ENCODE peak calls at places on chromosomes 13 and 19, in eight cellular contexts. V is activated CD4-positive, alpha-beta T cell treated with anti-CD3 and anti-CD28 coated beads, Interleukin-2, amount 50 U/mL, for 1 hour; G is RPMI8226; Y is T-helper 2 cell; O is islet precursor cell; A is CD8-positive, alpha-beta T cell; J is uterus; P is ELR. L is an unnamed sample.

GRCh38 chr13:100789968-100790367 is 115.4 kb upstream of the TMTC4 start:
- DNase-seq in O (no peak), G (peak), P (peak), V (no peak), J (no peak), Y (no peak), A (no peak), L (no peak)

GRCh38 chr13:33838567-33839131 is 20.7 kb downstream of the RFC3 start:
- DNase-seq in J (no peak), O (no peak), P (no peak), G (no peak), V (no peak), Y (no peak), A (no peak), L (no peak)

GRCh38 chr13:76879211-76879875 is 6.9 kb downstream of the KCTD12 start:
- DNase-seq in G (peak), A (no peak), P (peak), V (peak), Y (peak), J (peak), O (no peak), L (no peak)

GRCh38 chr13:44685641-44686040 is 109.5 kb upstream of the TSC22D1 start:
- DNase-seq in J (no peak), Y (no peak), G (no peak), P (peak), O (no peak), V (no peak), A (no peak), L (no peak)

GRCh38 chr19:29942404-29943261 is 594 bp downstream of the URI1 start:
- DNase-seq in A (peak), G (peak), O (peak), Y (peak), V (peak), J (peak), P (peak), L (peak)

GRCh38 chr13:98454389-98454881 is 122.5 kb downstream of the STK24 start:
- DNase-seq in A (no peak), V (no peak), P (peak), G (no peak), O (no peak), Y (no peak), J (no peak), L (peak)

GRCh38 chr13:39910833-39911232 is 255.4 kb downstream of the COG6 start:
- DNase-seq in J (no peak), V (no peak), G (no peak), Y (no peak), A (no peak), O (no peak), P (no peak), L (no peak)

GRCh38 chr19:3285647-3286176 is 61.3 kb downstream of the CELF5 start:
- DNase-seq in P (no peak), G (no peak), J (no peak), V (peak), Y (peak), O (no peak), A (peak), L (no peak)

GRCh38 chr19:33674575-33675367 is 53.0 kb downstream of the CHST8 start:
- DNase-seq in Y (no peak), P (no peak), O (peak), A (no peak), G (no peak), J (no peak), V (no peak), L (no peak)

GRCh38 chr19:280541-281007 is 10.6 kb downstream of the PLPP2 start:
- DNase-seq in Y (no peak), G (peak), P (no peak), A (no peak), O (peak), V (no peak), J (no peak), L (no peak)

GRCh38 chr19:29098863-29099481 is 114.0 kb downstream of the UQCRFS1 start:
- DNase-seq in V (no peak), G (no peak), J (peak), Y (no peak), O (no peak), A (no peak), P (peak), L (no peak)

GRCh38 chr19:3801412-3802096 is 15.4 kb upstream of the MATK start:
- DNase-seq in P (no peak), V (peak), Y (peak), A (peak), J (no peak), O (no peak), G (peak), L (no peak)

GRCh38 chr13:49098771-49099512 is 121.2 kb upstream of the MLNR start:
- DNase-seq in P (no peak), O (no peak), G (peak), Y (no peak), V (no peak), J (no peak), A (no peak), L (no peak)

GRCh38 chr13:31468114-31468902 is 268.5 kb downstream of the B3GLCT start:
- DNase-seq in A (no peak), O (no peak), G (no peak), J (no peak), V (no peak), Y (no peak), P (no peak), L (no peak)

GRCh38 chr19:6032827-6033226 is 54.9 kb upstream of the RANBP3 start:
- DNase-seq in P (no peak), J (no peak), A (no peak), Y (no peak), G (no peak), V (no peak), O (no peak), L (no peak)

GRCh38 chr19:35212241-35212640 is 16.3 kb downstream of the FAM187B start:
- DNase-seq in V (no peak), G (no peak), P (no peak), O (peak), Y (no peak), J (no peak), A (no peak), L (no peak)

GRCh38 chr13:21675095-21676007 is 4.5 kb downstream of the FGF9 start:
- DNase-seq in G (peak), J (no peak), P (no peak), V (peak), Y (no peak), O (peak), A (no peak), L (no peak)

GRCh38 chr13:91576590-91576989 is 178.2 kb downstream of the GPC5 start:
- DNase-seq in V (no peak), O (peak), Y (no peak), A (no peak), P (no peak), G (no peak), J (no peak), L (no peak)

GRCh38 chr13:49494645-49495044 is 1.1 kb upstream of the PHF11 start:
- DNase-seq in V (no peak), O (no peak), Y (no peak), P (peak), A (no peak), G (no peak), J (no peak), L (no peak)

GRCh38 chr13:80083516-80084085 is 257.3 kb downstream of the SPRY2 start:
- DNase-seq in V (no peak), A (no peak), G (no peak), O (no peak), Y (no peak), P (peak), J (no peak), L (no peak)

GRCh38 chr13:49985129-49985528 is 11.7 kb upstream of the TRIM13 start:
- DNase-seq in P (no peak), A (no peak), V (no peak), J (no peak), Y (no peak), G (peak), O (no peak), L (no peak)

GRCh38 chr13:44498969-44499368 is 77.2 kb downstream of the TSC22D1 start:
- DNase-seq in A (no peak), P (no peak), V (no peak), O (no peak), Y (no peak), G (no peak), J (no peak), L (peak)

GRCh38 chr13:100095498-100095897 is 6.6 kb downstream of the PCCA start:
- DNase-seq in V (no peak), G (no peak), P (no peak), J (no peak), O (no peak), A (no peak), Y (no peak), L (no peak)

GRCh38 chr13:109483369-109483768 is 303.0 kb downstream of the IRS2 start:
- DNase-seq in A (no peak), V (no peak), Y (no peak), O (no peak), P (no peak), G (peak), J (no peak), L (no peak)

GRCh38 chr19:38412491-38412890 is 9.6 kb downstream of the FAM98C start:
- DNase-seq in A (no peak), J (no peak), G (no peak), O (no peak), Y (no peak), V (no peak), P (no peak), L (no peak)

GRCh38 chr19:54017266-54017665 is 25.8 kb downstream of the CACNG6 start:
- DNase-seq in O (no peak), Y (no peak), A (no peak), J (no peak), G (peak), P (peak), V (no peak), L (peak)

GRCh38 chr19:23482829-23483228 is 87.6 kb upstream of the ZNF91 start:
- DNase-seq in P (peak), Y (no peak), G (peak), O (no peak), J (no peak), V (no peak), A (no peak), L (no peak)

GRCh38 chr19:5585461-5586299 is 17.9 kb upstream of the TINCR start:
- DNase-seq in O (peak), P (no peak), Y (no peak), V (peak), A (no peak), G (no peak), J (no peak), L (peak)

L was measured in NCI-H446.